ENCODE peak calls at places on chromosomes 13 and 19, in ten cellular contexts. P is AG04450; U is thoracic aorta; C is AG04449; W is WTC11; R is transverse colon; V is HL-60; T is CD4-positive, alpha-beta T cell; D is cardiac fibroblast; F is psoas muscle. K is an unnamed sample.
A peak's percentile ranks its signal among the peaks of the same experiment; 100 is the strongest.

GRCh38 chr19:27733551-27734266 is 1479.2 kb downstream of the UQCRFS1 start:
- DNase-seq in C (no peak), F (no peak), V (no peak), P (no peak), T (no peak), W (no peak), R (no peak), D (no peak), U (no peak), K (no peak)

GRCh38 chr19:5891938-5892771 is 11.4 kb downstream of the NDUFA11 start:
- DNase-seq in D (peak; percentile 35), R (peak; percentile 58), W (peak; percentile 53), P (no peak), C (no peak), T (no peak), F (no peak), V (no peak), U (no peak), K (peak; percentile 73)

GRCh38 chr13:51557423-51557822 is 26.8 kb upstream of the WDFY2 start:
- DNase-seq in V (no peak), D (no peak), P (no peak), R (no peak), C (no peak), T (no peak), U (no peak), W (no peak), F (no peak), K (no peak)

GRCh38 chr13:44206429-44206828 is 167.2 kb upstream of the SERP2 start:
- DNase-seq in V (no peak), R (no peak), W (no peak), T (no peak), D (no peak), F (no peak), C (no peak), P (no peak), U (no peak), K (no peak)

GRCh38 chr13:36998624-36999041 is 507 bp downstream of the ALG5 start:
- DNase-seq in P (no peak), R (peak; percentile 11), C (no peak), V (no peak), F (peak; percentile 57), W (peak; percentile 24), T (peak; percentile 17), D (peak; percentile 16), U (no peak), K (peak; percentile 25)

GRCh38 chr19:18274303-18274775 is at the start of gene IQCN:
- DNase-seq in T (no peak), D (peak; percentile 55), F (peak; percentile 67), W (no peak), C (no peak), R (peak; percentile 66), P (no peak), U (no peak), V (peak; percentile 47), K (no peak)

GRCh38 chr13:99196466-99197256 is 4.0 kb upstream of the UBAC2 start:
- DNase-seq in W (no peak), D (no peak), T (no peak), P (no peak), C (no peak), V (no peak), F (no peak), U (no peak), R (no peak), K (no peak)

GRCh38 chr13:40895715-40896184 is 106.3 kb downstream of the SLC25A15 start:
- DNase-seq in P (no peak), D (no peak), R (peak; percentile 41), F (no peak), C (no peak), V (no peak), W (no peak), T (no peak), U (no peak), K (no peak)

GRCh38 chr13:42109957-42110356 is 61.5 kb downstream of the DGKH start:
- DNase-seq in D (no peak), R (no peak), T (no peak), U (no peak), W (no peak), F (no peak), V (no peak), P (no peak), C (no peak), K (no peak)

GRCh38 chr13:42113478-42113877 is 65.0 kb downstream of the DGKH start:
- DNase-seq in F (no peak), T (no peak), R (no peak), C (no peak), U (no peak), W (no peak), P (no peak), D (peak; percentile 25), V (no peak), K (no peak)

GRCh38 chr13:42112864-42113263 is 64.4 kb downstream of the DGKH start:
- DNase-seq in F (no peak), W (no peak), R (no peak), V (no peak), D (no peak), T (no peak), P (no peak), C (no peak), U (no peak), K (no peak)

GRCh38 chr13:42108217-42108616 is 59.8 kb downstream of the DGKH start:
- DNase-seq in R (no peak), T (no peak), U (no peak), F (no peak), V (no peak), C (no peak), D (no peak), P (no peak), W (no peak), K (no peak)

GRCh38 chr13:42110410-42111155 is 62.1 kb downstream of the DGKH start:
- DNase-seq in V (peak; percentile 7), W (no peak), T (peak; percentile 38), P (peak; percentile 54), U (no peak), D (peak; percentile 92), C (peak; percentile 23), R (no peak), F (no peak), K (peak; percentile 39)
- TF ChIP-seq CTCF in V (peak; percentile 33), W (peak; percentile 67), T (peak; percentile 85), P (peak; percentile 70), U (peak; percentile 80), D (peak; percentile 61), C (peak; percentile 44), R (peak; percentile 82), F (peak; percentile 92), K (peak; percentile 93)

GRCh38 chr13:111027481-111028439 is 87.3 kb upstream of the ARHGEF7 start:
- DNase-seq in D (peak; percentile 29), P (no peak), W (no peak), U (no peak), F (no peak), C (no peak), V (no peak), R (no peak), T (no peak), K (no peak)
- TF ChIP-seq CTCF in D (no peak), P (peak; percentile 21), W (no peak), U (no peak), F (no peak), C (no peak), V (no peak), R (no peak), T (no peak), K (no peak)

DNA sequence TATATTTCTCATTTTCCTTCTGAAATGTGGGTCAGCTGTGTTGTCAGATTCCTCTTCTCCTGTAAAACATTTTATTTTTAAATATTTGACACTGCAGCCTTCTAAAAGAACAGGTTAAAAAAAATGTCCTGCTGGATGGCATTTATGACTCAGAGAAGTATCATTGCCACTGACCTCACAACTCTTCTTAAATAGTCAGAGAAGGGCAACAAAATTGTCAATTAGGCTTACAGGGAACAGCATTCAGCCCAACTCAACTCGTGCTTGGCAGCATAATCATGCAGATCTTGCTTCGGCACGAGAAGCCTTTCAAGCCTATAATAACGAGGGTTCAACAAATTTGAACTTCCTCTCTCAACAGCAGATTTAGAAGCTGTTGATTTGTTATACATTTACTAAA is 296.7 kb upstream of the DACH1 start:
- DNase-seq in V (no peak), W (no peak), C (no peak), T (no peak), U (no peak), P (no peak), D (no peak), R (no peak), F (no peak), K (no peak)
- TF ChIP-seq CTCF in V (no peak), W (no peak), C (no peak), T (no peak), U (no peak), P (no peak), D (no peak), R (no peak), F (no peak), K (no peak)

GRCh38 chr19:48636859-48637448 is at the start of gene DBP:
- DNase-seq in R (peak; percentile 62), W (peak; percentile 50), F (peak; percentile 83), D (no peak), P (no peak), T (no peak), U (no peak), C (no peak), V (no peak), K (no peak)

GRCh38 chr19:48635263-48635965 is 1.8 kb downstream of the DBP start:
- DNase-seq in P (no peak), T (peak; percentile 59), V (no peak), C (no peak), D (no peak), U (no peak), F (peak; percentile 88), W (peak; percentile 73), R (peak; percentile 82), K (peak; percentile 67)

GRCh38 chr19:48637449-48637947 is 319 bp upstream of the DBP start:
- DNase-seq in R (peak; percentile 99), W (peak; percentile 99), D (peak; percentile 96), T (peak; percentile 100), C (peak; percentile 92), V (peak; percentile 99), U (peak; percentile 99), P (peak; percentile 99), F (peak; percentile 100), K (peak; percentile 94)

GRCh38 chr19:48634424-48635262 is 2.5 kb downstream of the DBP start:
- DNase-seq in U (peak; percentile 90), R (peak; percentile 98), F (peak; percentile 99), W (peak; percentile 98), T (peak; percentile 88), P (peak; percentile 82), V (peak; percentile 93), C (no peak), D (peak; percentile 95), K (peak; percentile 84)

DNA sequence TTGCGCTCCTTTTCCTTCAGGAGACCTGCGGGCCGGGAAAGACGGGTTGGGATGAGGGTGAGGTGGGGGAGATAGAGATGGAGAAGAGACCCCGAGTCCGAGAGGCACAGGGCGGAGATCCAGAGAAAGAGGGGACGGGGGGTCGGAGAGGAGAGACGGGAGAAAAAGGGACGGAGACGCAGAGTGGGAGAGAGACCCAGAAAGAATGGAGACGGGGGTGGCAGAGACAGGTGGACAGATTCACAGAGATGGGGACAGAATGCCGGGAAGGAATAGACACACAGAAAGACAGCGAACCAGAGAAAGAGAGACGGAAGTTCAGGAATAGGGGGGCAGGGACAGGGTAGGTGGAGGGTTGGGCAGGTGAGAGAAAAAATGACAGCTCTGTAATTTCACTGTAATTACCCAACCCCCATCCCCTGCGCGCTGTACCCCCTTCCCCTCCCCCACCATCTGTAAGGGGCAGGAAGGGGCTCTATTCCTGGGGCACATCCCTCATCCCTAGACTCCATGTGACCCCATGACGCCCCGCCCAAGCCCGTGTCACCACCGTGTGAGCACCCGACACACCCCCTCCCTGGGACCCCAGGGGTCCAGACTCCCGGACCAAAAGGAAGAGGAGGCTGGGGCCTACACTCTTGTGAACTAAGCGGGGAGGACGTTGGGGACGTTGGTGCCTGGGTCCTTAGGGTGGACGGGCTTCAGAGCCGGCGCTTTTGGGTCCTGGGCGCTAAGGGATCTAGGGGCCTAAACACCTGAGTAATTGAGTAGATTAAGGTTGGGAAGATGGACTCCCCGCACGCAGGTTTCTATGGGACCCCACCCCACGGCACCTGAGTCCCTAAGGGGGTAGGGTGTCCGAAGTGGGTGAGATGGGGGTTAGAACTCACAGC is 967 bp downstream of the DBP start:
- DNase-seq in V (no peak), F (peak; percentile 75), D (no peak), W (no peak), T (no peak), C (no peak), P (no peak), U (no peak), R (peak; percentile 63), K (no peak)
- TF ChIP-seq CTCF in V (no peak), F (no peak), D (no peak), W (no peak), T (no peak), C (no peak), P (no peak), U (peak; percentile 9), R (no peak), K (no peak)

K was measured in endothelial cell.